ENCODE peak calls at places on chromosomes 11 and 22, in seven cellular contexts. S, L, I, U, F, D and W are unnamed samples.

GRCh38 chr11:12235945-12236743 is 125.8 kb downstream of the MICAL2 start:
- DNase-seq in S (peak; percentile 21), L (no peak), I (peak; percentile 68), U (peak; percentile 12), F (no peak), D (no peak), W (no peak)

GRCh38 chr11:17736921-17737817 is 2.6 kb downstream of the KCNC1 start:
- DNase-seq in S (no peak), L (no peak), I (no peak), U (no peak), F (no peak), D (no peak), W (no peak)

GRCh38 chr11:117011541-117011908 is 86.7 kb downstream of the SIK3 start:
- DNase-seq in S (no peak), L (no peak), I (no peak), U (no peak), F (no peak), D (no peak), W (no peak)

GRCh38 chr11:73340164-73340563 is 32.1 kb downstream of the ARHGEF17 start:
- DNase-seq in S (no peak), L (no peak), I (no peak), U (no peak), F (no peak), D (no peak), W (no peak)

GRCh38 chr11:88484873-88485621 is 147.5 kb upstream of the CTSC start:
- DNase-seq in S (peak; percentile 10), L (peak; percentile 68), I (no peak), U (no peak), F (no peak), D (peak; percentile 30), W (peak; percentile 32)

GRCh38 chr22:44224166-44224565 is 43.4 kb downstream of the PARVG start:
- DNase-seq in S (no peak), L (no peak), I (no peak), U (no peak), F (no peak), D (no peak), W (no peak)

GRCh38 chr11:75453916-75454655 is 21.1 kb upstream of the KLHL35 start:
- DNase-seq in S (no peak), L (no peak), I (peak; percentile 97), U (no peak), F (no peak), D (no peak), W (no peak)

GRCh38 chr11:26983645-26984044 is 10.3 kb upstream of the FIBIN start:
- DNase-seq in S (no peak), L (peak; percentile 29), I (no peak), U (no peak), F (no peak), D (no peak), W (no peak)

GRCh38 chr22:21095773-21096107 is 50.0 kb downstream of the LRRC74B start:
- DNase-seq in S (no peak), L (no peak), I (no peak), U (no peak), F (no peak), D (no peak), W (no peak)

GRCh38 chr11:47177846-47178245 is 1.2 kb upstream of the ARFGAP2 start:
- DNase-seq in S (no peak), L (no peak), I (no peak), U (no peak), F (no peak), D (no peak), W (no peak)

GRCh38 chr11:107337917-107338316 is 119.7 kb downstream of the CWF19L2 start:
- DNase-seq in S (no peak), L (no peak), I (no peak), U (no peak), F (no peak), D (no peak), W (no peak)

GRCh38 chr11:67644042-67644441 is 4.5 kb upstream of the TBX10 start:
- DNase-seq in S (no peak), L (peak; percentile 48), I (no peak), U (no peak), F (peak; percentile 95), D (no peak), W (no peak)

GRCh38 chr11:102869354-102869753 is 5.4 kb downstream of the MMP12 start:
- DNase-seq in S (no peak), L (no peak), I (no peak), U (no peak), F (no peak), D (no peak), W (no peak)

GRCh38 chr11:85663080-85663729 is 1.7 kb downstream of the CREBZF start:
- DNase-seq in S (no peak), L (no peak), I (no peak), U (no peak), F (no peak), D (no peak), W (no peak)

GRCh38 chr22:22759371-22759770 is 115.0 kb downstream of the GGTLC2 start:
- DNase-seq in S (no peak), L (no peak), I (no peak), U (no peak), F (no peak), D (no peak), W (no peak)

GRCh38 chr11:69874984-69875673 is 55.9 kb upstream of the FGF3 start:
- DNase-seq in S (no peak), L (peak; percentile 25), I (no peak), U (no peak), F (no peak), D (no peak), W (no peak)

GRCh38 chr22:40289991-40290459 is 56.3 kb upstream of the ADSL start:
- DNase-seq in S (peak; percentile 57), L (no peak), I (no peak), U (peak; percentile 59), F (no peak), D (no peak), W (no peak)

GRCh38 chr11:119691020-119691666 is 37.9 kb downstream of the NECTIN1 start:
- DNase-seq in S (no peak), L (no peak), I (no peak), U (no peak), F (no peak), D (no peak), W (no peak)

GRCh38 chr11:45489281-45489906 is 176.0 kb downstream of the CHST1 start:
- DNase-seq in S (no peak), L (no peak), I (no peak), U (no peak), F (no peak), D (no peak), W (no peak)

GRCh38 chr22:17198188-17199130 is 20.8 kb downstream of the ADA2 start:
- DNase-seq in S (no peak), L (peak; percentile 93), I (no peak), U (no peak), F (no peak), D (peak; percentile 80), W (no peak)

GRCh38 chr22:44242946-44243724 is 62.4 kb downstream of the PARVG start:
- DNase-seq in S (no peak), L (peak; percentile 24), I (no peak), U (no peak), F (no peak), D (no peak), W (no peak)

GRCh38 chr11:118633319-118633690 is 25.9 kb downstream of the PHLDB1 start:
- DNase-seq in S (no peak), L (no peak), I (no peak), U (no peak), F (no peak), D (no peak), W (no peak)

GRCh38 chr11:70026012-70026411 is 52.1 kb upstream of the ANO1 start:
- DNase-seq in S (no peak), L (no peak), I (no peak), U (no peak), F (no peak), D (no peak), W (no peak)

GRCh38 chr11:83007909-83008580 is 63.7 kb downstream of the RAB30 start:
- DNase-seq in S (no peak), L (no peak), I (no peak), U (no peak), F (peak; percentile 38), D (peak; percentile 46), W (peak; percentile 61)